ENCODE peak calls at places on chromosome 7, in six cellular contexts. One of them, this sample, is unnamed.

GRCh38 chr7:31633894-31634494 is 53.0 kb upstream of the PPP1R17 start:
- DNase-seq in cardiac fibroblast: peak
- DNase-seq in psoas muscle: peak
- DNase-seq in sigmoid colon: no peak
- DNase-seq in body of pancreas: peak
- DNase-seq in choroid plexus epithelial cell: peak
- DNase-seq in this sample: peak

GRCh38 chr7:29988391-29989256 is 977 bp downstream of the SCRN1 start:
- DNase-seq in cardiac fibroblast: peak
- DNase-seq in sigmoid colon: peak
- DNase-seq in psoas muscle: peak
- DNase-seq in choroid plexus epithelial cell: peak
- DNase-seq in body of pancreas: peak
- DNase-seq in this sample: peak

GRCh38 chr7:25665903-25666670 is 437.8 kb upstream of the NPVF start:
- DNase-seq in cardiac fibroblast: no peak
- DNase-seq in body of pancreas: no peak
- DNase-seq in psoas muscle: no peak
- DNase-seq in choroid plexus epithelial cell: no peak
- DNase-seq in sigmoid colon: no peak
- DNase-seq in this sample: no peak

GRCh38 chr7:2651336-2651735 is 19.6 kb downstream of the TTYH3 start:
- DNase-seq in cardiac fibroblast: peak
- DNase-seq in psoas muscle: no peak
- DNase-seq in choroid plexus epithelial cell: no peak
- DNase-seq in sigmoid colon: no peak
- DNase-seq in body of pancreas: no peak
- DNase-seq in this sample: no peak

GRCh38 chr7:65827366-65827765 is 45.5 kb upstream of the VKORC1L1 start:
- DNase-seq in body of pancreas: no peak
- DNase-seq in cardiac fibroblast: peak
- DNase-seq in choroid plexus epithelial cell: no peak
- DNase-seq in sigmoid colon: no peak
- DNase-seq in psoas muscle: no peak
- DNase-seq in this sample: no peak

GRCh38 chr7:112423987-112424386 is 26.3 kb upstream of the IFRD1 start:
- DNase-seq in psoas muscle: no peak
- DNase-seq in body of pancreas: no peak
- DNase-seq in choroid plexus epithelial cell: no peak
- DNase-seq in cardiac fibroblast: no peak
- DNase-seq in sigmoid colon: no peak
- DNase-seq in this sample: no peak

GRCh38 chr7:143934526-143935340 is at the start of gene OR2F2:
- DNase-seq in choroid plexus epithelial cell: peak
- DNase-seq in body of pancreas: no peak
- DNase-seq in cardiac fibroblast: peak
- DNase-seq in sigmoid colon: no peak
- DNase-seq in psoas muscle: no peak
- DNase-seq in this sample: no peak

GRCh38 chr7:1411414-1411813 is 47.9 kb downstream of the MICALL2 start:
- DNase-seq in sigmoid colon: no peak
- DNase-seq in body of pancreas: no peak
- DNase-seq in choroid plexus epithelial cell: no peak
- DNase-seq in cardiac fibroblast: no peak
- DNase-seq in psoas muscle: no peak
- DNase-seq in this sample: no peak

GRCh38 chr7:127396184-127396583 is 3.7 kb upstream of the ZNF800 start:
- DNase-seq in sigmoid colon: no peak
- DNase-seq in cardiac fibroblast: peak
- DNase-seq in choroid plexus epithelial cell: peak
- DNase-seq in psoas muscle: no peak
- DNase-seq in body of pancreas: peak
- DNase-seq in this sample: no peak

GRCh38 chr7:94512735-94513564 is 3.3 kb downstream of the CASD1 start:
- DNase-seq in body of pancreas: no peak
- DNase-seq in sigmoid colon: no peak
- DNase-seq in choroid plexus epithelial cell: no peak
- DNase-seq in cardiac fibroblast: no peak
- DNase-seq in psoas muscle: no peak
- DNase-seq in this sample: no peak

GRCh38 chr7:103640031-103640779 is 194.2 kb upstream of the SLC26A5 start:
- DNase-seq in cardiac fibroblast: peak
- DNase-seq in body of pancreas: no peak
- DNase-seq in psoas muscle: no peak
- DNase-seq in choroid plexus epithelial cell: peak
- DNase-seq in sigmoid colon: no peak
- DNase-seq in this sample: peak

GRCh38 chr7:35036361-35037171 is 719 bp downstream of the DPY19L1 start:
- DNase-seq in choroid plexus epithelial cell: peak
- DNase-seq in psoas muscle: peak
- DNase-seq in sigmoid colon: peak
- DNase-seq in cardiac fibroblast: peak
- DNase-seq in body of pancreas: peak
- DNase-seq in this sample: no peak
- TF ChIP-seq CTCF in choroid plexus epithelial cell: no peak
- TF ChIP-seq CTCF in psoas muscle: no peak
- TF ChIP-seq CTCF in sigmoid colon: no peak
- TF ChIP-seq CTCF in cardiac fibroblast: no peak
- TF ChIP-seq CTCF in body of pancreas: no peak
- TF ChIP-seq CTCF in this sample: no peak

GRCh38 chr7:111089822-111090426 is 1.0 kb upstream of the LRRN3 start:
- DNase-seq in cardiac fibroblast: peak
- DNase-seq in body of pancreas: no peak
- DNase-seq in sigmoid colon: no peak
- DNase-seq in psoas muscle: no peak
- DNase-seq in choroid plexus epithelial cell: peak
- DNase-seq in this sample: no peak

GRCh38 chr7:111094387-111094786 is 3.5 kb downstream of the LRRN3 start:
- DNase-seq in sigmoid colon: no peak
- DNase-seq in cardiac fibroblast: no peak
- DNase-seq in body of pancreas: no peak
- DNase-seq in choroid plexus epithelial cell: no peak
- DNase-seq in psoas muscle: no peak
- DNase-seq in this sample: no peak

GRCh38 chr7:111092406-111093160 is 1.7 kb downstream of the LRRN3 start:
- DNase-seq in body of pancreas: no peak
- DNase-seq in psoas muscle: no peak
- DNase-seq in cardiac fibroblast: no peak
- DNase-seq in choroid plexus epithelial cell: no peak
- DNase-seq in sigmoid colon: no peak
- DNase-seq in this sample: no peak

GRCh38 chr7:111090834-111091233 is at the start of gene LRRN3:
- DNase-seq in choroid plexus epithelial cell: peak
- DNase-seq in psoas muscle: peak
- DNase-seq in sigmoid colon: no peak
- DNase-seq in body of pancreas: peak
- DNase-seq in cardiac fibroblast: peak
- DNase-seq in this sample: no peak

GRCh38 chr7:111091623-111092370 is 870 bp downstream of the LRRN3 start:
- DNase-seq in psoas muscle: no peak
- DNase-seq in body of pancreas: no peak
- DNase-seq in sigmoid colon: no peak
- DNase-seq in choroid plexus epithelial cell: no peak
- DNase-seq in cardiac fibroblast: no peak
- DNase-seq in this sample: no peak
- H3K4me3 ChIP-seq in psoas muscle: peak
- H3K4me3 ChIP-seq in body of pancreas: no peak
- H3K4me3 ChIP-seq in sigmoid colon: peak
- H3K4me3 ChIP-seq in choroid plexus epithelial cell: peak
- H3K4me3 ChIP-seq in cardiac fibroblast: peak
- H3K4me3 ChIP-seq in this sample: peak

GRCh38 chr7:49279886-49280285 is 355.5 kb downstream of the CDC14C start:
- DNase-seq in psoas muscle: no peak
- DNase-seq in body of pancreas: no peak
- DNase-seq in cardiac fibroblast: no peak
- DNase-seq in sigmoid colon: no peak
- DNase-seq in choroid plexus epithelial cell: no peak
- DNase-seq in this sample: no peak
- TF ChIP-seq CTCF in psoas muscle: no peak
- TF ChIP-seq CTCF in body of pancreas: no peak
- TF ChIP-seq CTCF in cardiac fibroblast: no peak
- TF ChIP-seq CTCF in sigmoid colon: no peak
- TF ChIP-seq CTCF in choroid plexus epithelial cell: no peak
- TF ChIP-seq CTCF in this sample: no peak

DNA sequence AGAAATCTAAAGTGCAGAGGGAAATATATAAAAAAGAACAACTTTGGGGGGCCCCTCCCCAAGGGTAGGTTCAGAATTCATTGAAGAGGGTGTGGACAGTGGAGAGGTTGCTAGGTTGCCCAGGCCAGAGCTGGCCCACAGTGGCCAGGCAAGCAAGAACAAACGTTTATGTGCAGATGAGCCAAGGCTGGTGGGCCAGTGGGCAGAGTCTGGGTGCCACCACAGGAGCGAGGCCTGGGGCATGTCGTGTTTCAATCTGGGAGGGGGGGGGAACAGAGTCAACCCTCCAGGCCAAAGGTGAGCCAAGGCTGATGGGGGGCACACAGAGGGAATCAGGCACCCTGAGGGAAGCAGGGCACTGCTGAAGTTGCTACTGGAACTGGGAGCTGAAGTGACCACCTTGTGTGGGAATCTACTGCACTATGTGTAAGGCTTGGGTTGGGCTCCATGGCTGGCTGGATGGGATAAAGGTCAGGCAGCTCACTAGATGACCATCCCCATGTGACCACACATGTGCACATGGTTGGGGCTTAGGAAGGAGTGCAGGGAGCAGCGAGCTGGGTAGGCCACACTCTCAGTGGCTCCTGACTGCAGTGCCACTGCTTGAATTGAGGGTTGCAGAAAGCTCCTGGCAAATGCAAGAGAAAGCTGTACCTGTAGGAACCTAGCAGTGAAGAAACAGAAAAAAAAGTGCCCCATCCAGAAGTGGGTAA is 47.3 kb upstream of the AMPH start:
- DNase-seq in choroid plexus epithelial cell: no peak
- DNase-seq in sigmoid colon: no peak
- DNase-seq in psoas muscle: no peak
- DNase-seq in cardiac fibroblast: no peak
- DNase-seq in body of pancreas: no peak
- DNase-seq in this sample: no peak
- H3K4me3 ChIP-seq in choroid plexus epithelial cell: no peak
- H3K4me3 ChIP-seq in sigmoid colon: no peak
- H3K4me3 ChIP-seq in psoas muscle: no peak
- H3K4me3 ChIP-seq in cardiac fibroblast: no peak
- H3K4me3 ChIP-seq in body of pancreas: no peak
- H3K4me3 ChIP-seq in this sample: no peak

GRCh38 chr7:119578116-119578515 is 694.9 kb upstream of the KCND2 start:
- DNase-seq in sigmoid colon: no peak
- DNase-seq in psoas muscle: no peak
- DNase-seq in cardiac fibroblast: no peak
- DNase-seq in body of pancreas: no peak
- DNase-seq in choroid plexus epithelial cell: no peak
- DNase-seq in this sample: no peak
- TF ChIP-seq CTCF in sigmoid colon: no peak
- TF ChIP-seq CTCF in psoas muscle: no peak
- TF ChIP-seq CTCF in cardiac fibroblast: no peak
- TF ChIP-seq CTCF in body of pancreas: no peak
- TF ChIP-seq CTCF in choroid plexus epithelial cell: no peak
- TF ChIP-seq CTCF in this sample: no peak

DNA sequence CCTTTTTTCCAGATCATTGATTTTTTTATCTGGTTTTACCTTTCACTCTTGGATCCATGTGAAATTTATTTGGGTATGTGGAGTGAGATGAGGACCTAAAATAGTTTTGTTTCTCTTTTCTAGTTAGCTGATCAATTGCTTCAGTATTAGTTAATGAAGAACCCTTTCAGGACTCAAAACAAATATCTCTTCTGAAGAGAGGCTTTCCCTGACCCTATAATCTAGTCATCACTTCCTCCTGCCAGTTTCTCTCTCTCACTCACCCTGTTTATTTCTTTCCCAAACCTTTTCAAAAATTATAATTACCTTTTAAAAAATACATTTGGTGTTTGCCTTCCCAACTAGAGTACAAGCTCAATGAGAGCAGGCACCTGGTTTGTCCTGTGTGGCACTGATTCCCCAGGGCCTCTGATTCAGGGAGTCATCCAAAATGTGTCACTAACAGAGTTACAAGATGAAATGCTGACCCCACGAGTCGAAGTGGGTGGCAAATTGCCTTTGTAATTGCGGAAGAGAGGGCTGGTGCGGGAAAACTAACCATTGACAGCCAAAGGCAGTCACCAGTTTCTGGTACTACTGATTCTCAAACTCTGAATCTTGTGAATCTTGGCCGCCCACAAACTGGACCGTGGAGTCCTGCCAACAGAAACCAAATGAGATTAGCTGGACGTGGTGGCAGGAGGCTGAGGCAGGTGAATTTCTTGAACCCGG is 2.4 kb downstream of the TMEM140 start:
- DNase-seq in body of pancreas: no peak
- DNase-seq in psoas muscle: peak
- DNase-seq in choroid plexus epithelial cell: no peak
- DNase-seq in cardiac fibroblast: no peak
- DNase-seq in sigmoid colon: no peak
- DNase-seq in this sample: no peak
- H3K4me3 ChIP-seq in body of pancreas: no peak
- H3K4me3 ChIP-seq in psoas muscle: peak
- H3K4me3 ChIP-seq in choroid plexus epithelial cell: no peak
- H3K4me3 ChIP-seq in cardiac fibroblast: no peak
- H3K4me3 ChIP-seq in sigmoid colon: peak
- H3K4me3 ChIP-seq in this sample: no peak

GRCh38 chr7:42278360-42278759 is 41.4 kb upstream of the GLI3 start:
- DNase-seq in cardiac fibroblast: no peak
- DNase-seq in body of pancreas: no peak
- DNase-seq in sigmoid colon: no peak
- DNase-seq in choroid plexus epithelial cell: no peak
- DNase-seq in psoas muscle: no peak
- DNase-seq in this sample: no peak

GRCh38 chr7:42269161-42269560 is 32.2 kb upstream of the GLI3 start:
- DNase-seq in choroid plexus epithelial cell: no peak
- DNase-seq in psoas muscle: no peak
- DNase-seq in sigmoid colon: no peak
- DNase-seq in cardiac fibroblast: no peak
- DNase-seq in body of pancreas: no peak
- DNase-seq in this sample: peak

GRCh38 chr7:42274052-42274451 is 37.0 kb upstream of the GLI3 start:
- DNase-seq in sigmoid colon: no peak
- DNase-seq in psoas muscle: no peak
- DNase-seq in body of pancreas: no peak
- DNase-seq in choroid plexus epithelial cell: peak
- DNase-seq in cardiac fibroblast: peak
- DNase-seq in this sample: no peak

GRCh38 chr7:42272793-42273665 is 36.0 kb upstream of the GLI3 start:
- DNase-seq in sigmoid colon: no peak
- DNase-seq in psoas muscle: no peak
- DNase-seq in body of pancreas: no peak
- DNase-seq in choroid plexus epithelial cell: peak
- DNase-seq in cardiac fibroblast: peak
- DNase-seq in this sample: no peak
- TF ChIP-seq CTCF in sigmoid colon: peak
- TF ChIP-seq CTCF in psoas muscle: no peak
- TF ChIP-seq CTCF in body of pancreas: no peak
- TF ChIP-seq CTCF in choroid plexus epithelial cell: peak
- TF ChIP-seq CTCF in cardiac fibroblast: peak
- TF ChIP-seq CTCF in this sample: peak

DNA sequence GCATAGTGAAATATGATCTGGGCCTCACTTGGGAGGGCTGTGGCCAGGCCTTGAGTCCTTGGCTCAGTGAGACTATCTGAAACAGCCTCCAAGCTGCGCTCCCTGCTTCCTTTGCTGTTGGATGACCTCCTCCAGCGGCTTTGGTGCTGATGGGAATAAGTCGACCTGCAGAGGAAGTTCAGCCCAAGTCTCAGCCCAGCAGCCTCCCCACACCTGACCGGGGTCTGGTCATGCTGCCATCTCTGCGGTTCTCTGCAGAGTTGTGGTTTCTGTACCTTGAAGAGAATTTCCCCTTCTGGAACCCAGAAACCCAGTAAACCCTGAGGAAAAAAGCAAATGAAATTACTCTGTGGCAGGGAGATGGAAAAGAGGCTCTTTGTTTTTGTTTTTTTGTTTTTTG is 4.6 kb upstream of the RBAK start:
- DNase-seq in body of pancreas: no peak
- DNase-seq in cardiac fibroblast: no peak
- DNase-seq in psoas muscle: no peak
- DNase-seq in choroid plexus epithelial cell: no peak
- DNase-seq in sigmoid colon: no peak
- DNase-seq in this sample: no peak
- H3K4me3 ChIP-seq in body of pancreas: no peak
- H3K4me3 ChIP-seq in cardiac fibroblast: no peak
- H3K4me3 ChIP-seq in psoas muscle: no peak
- H3K4me3 ChIP-seq in choroid plexus epithelial cell: no peak
- H3K4me3 ChIP-seq in sigmoid colon: no peak
- H3K4me3 ChIP-seq in this sample: no peak

This sample was measured in astrocyte of the cerebellum.